ENCODE peak calls at places on chromosomes 2 and 18, in six cellular contexts. X, U, Q, B, V and F are unnamed samples.

GRCh38 chr18:3481696-3482210 is 31.8 kb downstream of the TGIF1 start:
- DNase-seq in B (peak; percentile 19), X (no peak), U (no peak), Q (no peak), V (no peak), F (peak; percentile 15)

GRCh38 chr18:24200494-24200893 is 61.6 kb downstream of the CABYR start:
- DNase-seq in B (no peak), X (no peak), U (no peak), Q (no peak), V (no peak), F (no peak)

GRCh38 chr2:176583530-176584101 is 314.4 kb downstream of the MTX2 start:
- DNase-seq in B (no peak), Q (no peak), V (no peak), U (no peak), X (peak; percentile 86), F (no peak)

GRCh38 chr2:214542251-214542650 is 131.4 kb downstream of the VWC2L start:
- DNase-seq in Q (no peak), U (no peak), B (no peak), V (no peak), X (no peak), F (peak; percentile 80)

GRCh38 chr2:181145645-181146044 is 165.2 kb downstream of the UBE2E3 start:
- DNase-seq in Q (no peak), B (no peak), V (no peak), U (no peak), X (no peak), F (no peak)

GRCh38 chr2:71298914-71299313 is 32.7 kb upstream of the ZNF638 start:
- DNase-seq in V (no peak), X (no peak), Q (no peak), U (no peak), B (no peak), F (no peak)

GRCh38 chr2:236744316-236745105 is 174.9 kb downstream of the ACKR3 start:
- DNase-seq in X (peak; percentile 81), V (no peak), Q (no peak), B (no peak), U (no peak), F (no peak)

GRCh38 chr2:30190637-30191036 is 40.7 kb upstream of the LBH start:
- DNase-seq in V (no peak), U (no peak), B (no peak), Q (no peak), X (no peak), F (no peak)

GRCh38 chr2:208464205-208464604 is 57.6 kb downstream of the PTH2R start:
- DNase-seq in Q (no peak), V (no peak), B (no peak), X (no peak), U (no peak), F (no peak)

GRCh38 chr18:58723810-58724602 is 52.7 kb downstream of the MALT1 start:
- DNase-seq in V (no peak), X (no peak), B (peak; percentile 42), Q (no peak), U (no peak), F (peak; percentile 88)

GRCh38 chr18:50695431-50696176 is 124.2 kb downstream of the MRO start:
- DNase-seq in Q (no peak), V (no peak), U (no peak), X (no peak), B (no peak), F (no peak)

GRCh38 chr2:85019121-85019520 is 48.2 kb downstream of the KCMF1 start:
- DNase-seq in U (no peak), B (no peak), Q (no peak), X (no peak), V (no peak), F (no peak)

GRCh38 chr2:126761981-126762878 is 106.3 kb downstream of the GYPC start:
- DNase-seq in V (peak; percentile 39), B (no peak), X (no peak), U (no peak), Q (no peak), F (no peak)

GRCh38 chr2:21118302-21118920 is 5.4 kb upstream of the TDRD15 start:
- DNase-seq in V (peak; percentile 2), B (peak; percentile 36), U (peak; percentile 14), Q (no peak), X (peak; percentile 32), F (peak; percentile 55)

GRCh38 chr2:14778015-14778414 is 145.5 kb downstream of the LRATD1 start:
- DNase-seq in U (no peak), B (no peak), Q (no peak), X (no peak), V (no peak), F (no peak)

GRCh38 chr2:231985823-231986261 is 24.3 kb downstream of the DIS3L2 start:
- DNase-seq in B (no peak), X (peak; percentile 8), Q (no peak), U (no peak), V (no peak), F (no peak)

GRCh38 chr2:24793752-24794477 is 690 bp downstream of the CENPO start:
- DNase-seq in X (peak; percentile 39), U (peak; percentile 49), V (no peak), Q (no peak), B (peak; percentile 53), F (peak; percentile 38)